ENCODE peak calls at places on chromosomes 5 and 9, in five cellular contexts. P is CD8-positive, alpha-beta memory T cell; L is neuronal stem cell; K is RWPE1; G is NCI-H510A treated with DMSO at 0.1 percent for 48 hours. N is an unnamed sample.

GRCh38 chr5:181207214-181207959 is 2.4 kb upstream of the TRIM7 start:
- DNase-seq in P (peak), L (peak), K (peak), G (no peak), N (peak)

GRCh38 chr5:35780236-35780635 is 76.5 kb upstream of the IL7R start:
- DNase-seq in P (no peak), L (no peak), K (no peak), G (no peak), N (no peak)

GRCh38 chr9:134698587-134699342 is 57.2 kb downstream of the COL5A1 start:
- DNase-seq in P (no peak), L (peak), K (peak), G (no peak), N (peak)

GRCh38 chr9:10538073-10538472 is 74.7 kb downstream of the PTPRD start:
- DNase-seq in P (no peak), L (no peak), K (no peak), G (no peak), N (no peak)

GRCh38 chr5:176352116-176352878 is 9.3 kb downstream of the KIAA1191 start:
- DNase-seq in P (no peak), L (no peak), K (no peak), G (no peak), N (peak)

GRCh38 chr9:8356406-8356805 is 556.8 kb upstream of the DMAC1 start:
- DNase-seq in P (no peak), L (no peak), K (no peak), G (no peak), N (no peak)

GRCh38 chr5:142821733-142822487 is 51.7 kb downstream of the ARHGAP26 start:
- DNase-seq in P (no peak), L (no peak), K (peak), G (no peak), N (peak)

GRCh38 chr5:81212211-81212687 is 20.9 kb upstream of the CKMT2 start:
- DNase-seq in P (no peak), L (no peak), K (no peak), G (no peak), N (no peak)